ENCODE peak calls at places on chromosomes 3 and 15, in eight cellular contexts. One of them, this sample, is unnamed.

GRCh38 chr3:170220871-170221270 is 1.4 kb upstream of the PRKCI start:
- DNase-seq in fibroblast of the aortic adventitia: peak
- DNase-seq in right lobe of liver: no peak
- DNase-seq in uterus: no peak
- DNase-seq in H1: no peak
- DNase-seq in A549: no peak
- DNase-seq in fibroblast of lung: no peak
- DNase-seq in adrenal gland: no peak
- DNase-seq in this sample: peak

GRCh38 chr15:33154366-33155166 is 39.9 kb downstream of the FMN1 start:
- DNase-seq in fibroblast of the aortic adventitia: no peak
- DNase-seq in right lobe of liver: no peak
- DNase-seq in uterus: no peak
- DNase-seq in H1: no peak
- DNase-seq in A549: no peak
- DNase-seq in fibroblast of lung: peak
- DNase-seq in adrenal gland: peak
- DNase-seq in this sample: peak

GRCh38 chr3:181694805-181695660 is 16.7 kb upstream of the SOX2 start:
- DNase-seq in fibroblast of the aortic adventitia: peak
- DNase-seq in right lobe of liver: no peak
- DNase-seq in uterus: peak
- DNase-seq in H1: peak
- DNase-seq in A549: no peak
- DNase-seq in fibroblast of lung: no peak
- DNase-seq in adrenal gland: peak
- DNase-seq in this sample: peak

GRCh38 chr3:153980252-153980590 is 141.0 kb upstream of the ARHGEF26 start:
- DNase-seq in fibroblast of the aortic adventitia: no peak
- DNase-seq in right lobe of liver: no peak
- DNase-seq in uterus: no peak
- DNase-seq in H1: no peak
- DNase-seq in A549: peak
- DNase-seq in fibroblast of lung: no peak
- DNase-seq in adrenal gland: no peak
- DNase-seq in this sample: no peak

GRCh38 chr15:36407647-36408046 is 171.8 kb upstream of the CDIN1 start:
- DNase-seq in fibroblast of the aortic adventitia: peak
- DNase-seq in right lobe of liver: no peak
- DNase-seq in uterus: no peak
- DNase-seq in H1: no peak
- DNase-seq in A549: no peak
- DNase-seq in fibroblast of lung: peak
- DNase-seq in adrenal gland: no peak
- DNase-seq in this sample: peak

GRCh38 chr3:87766736-87767135 is 292.1 kb downstream of the CGGBP1 start:
- DNase-seq in fibroblast of the aortic adventitia: no peak
- DNase-seq in right lobe of liver: no peak
- DNase-seq in uterus: no peak
- DNase-seq in H1: no peak
- DNase-seq in A549: no peak
- DNase-seq in fibroblast of lung: no peak
- DNase-seq in adrenal gland: no peak
- DNase-seq in this sample: no peak

GRCh38 chr3:189334064-189334920 is 162.5 kb downstream of the TPRG1 start:
- DNase-seq in fibroblast of the aortic adventitia: peak
- DNase-seq in right lobe of liver: no peak
- DNase-seq in uterus: no peak
- DNase-seq in H1: no peak
- DNase-seq in A549: peak
- DNase-seq in fibroblast of lung: no peak
- DNase-seq in adrenal gland: no peak
- DNase-seq in this sample: no peak

GRCh38 chr3:16174976-16175901 is 759 bp downstream of the GALNT15 start:
- DNase-seq in fibroblast of the aortic adventitia: no peak
- DNase-seq in right lobe of liver: no peak
- DNase-seq in uterus: no peak
- DNase-seq in H1: no peak
- DNase-seq in A549: no peak
- DNase-seq in fibroblast of lung: no peak
- DNase-seq in adrenal gland: no peak
- DNase-seq in this sample: no peak

GRCh38 chr3:71102111-71103039 is 481.2 kb downstream of the FOXP1 start:
- DNase-seq in fibroblast of the aortic adventitia: peak
- DNase-seq in right lobe of liver: no peak
- DNase-seq in uterus: no peak
- DNase-seq in H1: no peak
- DNase-seq in A549: peak
- DNase-seq in fibroblast of lung: peak
- DNase-seq in adrenal gland: no peak
- DNase-seq in this sample: peak

GRCh38 chr15:83378921-83379561 is 68.1 kb upstream of the SH3GL3 start:
- DNase-seq in fibroblast of the aortic adventitia: no peak
- DNase-seq in right lobe of liver: peak
- DNase-seq in uterus: no peak
- DNase-seq in H1: peak
- DNase-seq in A549: no peak
- DNase-seq in fibroblast of lung: no peak
- DNase-seq in adrenal gland: no peak
- DNase-seq in this sample: no peak

GRCh38 chr15:58346361-58346760 is 85.4 kb upstream of the LIPC start:
- DNase-seq in fibroblast of the aortic adventitia: peak
- DNase-seq in right lobe of liver: no peak
- DNase-seq in uterus: no peak
- DNase-seq in H1: no peak
- DNase-seq in A549: peak
- DNase-seq in fibroblast of lung: no peak
- DNase-seq in adrenal gland: no peak
- DNase-seq in this sample: peak

GRCh38 chr3:159763466-159764210 is 225.0 kb upstream of the IL12A start:
- DNase-seq in fibroblast of the aortic adventitia: peak
- DNase-seq in right lobe of liver: peak
- DNase-seq in uterus: peak
- DNase-seq in H1: peak
- DNase-seq in A549: peak
- DNase-seq in fibroblast of lung: peak
- DNase-seq in adrenal gland: peak
- DNase-seq in this sample: peak

GRCh38 chr3:97882975-97883598 is 61.3 kb downstream of the CRYBG3 start:
- DNase-seq in fibroblast of the aortic adventitia: peak
- DNase-seq in right lobe of liver: no peak
- DNase-seq in uterus: no peak
- DNase-seq in H1: no peak
- DNase-seq in A549: peak
- DNase-seq in fibroblast of lung: peak
- DNase-seq in adrenal gland: no peak
- DNase-seq in this sample: peak

GRCh38 chr15:27427386-27427785 is 456.4 kb downstream of the GABRG3 start:
- DNase-seq in fibroblast of the aortic adventitia: no peak
- DNase-seq in right lobe of liver: no peak
- DNase-seq in uterus: no peak
- DNase-seq in H1: no peak
- DNase-seq in A549: no peak
- DNase-seq in fibroblast of lung: no peak
- DNase-seq in adrenal gland: no peak
- DNase-seq in this sample: no peak

GRCh38 chr3:183253961-183254815 is 1.1 kb downstream of the B3GNT5 start:
- DNase-seq in fibroblast of the aortic adventitia: no peak
- DNase-seq in right lobe of liver: no peak
- DNase-seq in uterus: peak
- DNase-seq in H1: peak
- DNase-seq in A549: peak
- DNase-seq in fibroblast of lung: no peak
- DNase-seq in adrenal gland: no peak
- DNase-seq in this sample: no peak
- TF ChIP-seq CTCF in fibroblast of the aortic adventitia: peak
- TF ChIP-seq CTCF in right lobe of liver: peak
- TF ChIP-seq CTCF in uterus: no peak
- TF ChIP-seq CTCF in H1: no peak
- TF ChIP-seq CTCF in A549: peak
- TF ChIP-seq CTCF in fibroblast of lung: no peak
- TF ChIP-seq CTCF in adrenal gland: no peak
- TF ChIP-seq CTCF in this sample: no peak

DNA sequence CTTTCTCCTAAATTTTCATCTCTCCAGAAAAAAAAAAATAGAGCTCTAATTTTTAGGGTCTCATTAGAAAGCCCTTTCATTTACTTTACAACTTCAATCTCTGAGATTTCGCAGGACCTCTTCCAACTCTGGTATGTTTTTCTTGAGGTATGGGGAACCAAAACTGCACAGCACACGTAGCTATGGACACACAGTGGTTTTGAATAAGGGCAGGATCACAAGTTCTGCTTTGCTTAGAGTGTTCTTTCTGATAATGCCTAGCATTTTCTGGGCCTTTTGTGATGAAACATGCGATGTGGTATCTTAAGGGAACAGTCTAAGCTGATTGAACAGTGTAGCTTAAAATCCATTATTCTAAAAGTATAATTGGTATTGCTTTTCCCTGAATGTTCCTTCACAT is 25.3 kb downstream of the ZNF592 start:
- DNase-seq in fibroblast of the aortic adventitia: no peak
- DNase-seq in right lobe of liver: no peak
- DNase-seq in uterus: no peak
- DNase-seq in H1: no peak
- DNase-seq in A549: no peak
- DNase-seq in fibroblast of lung: no peak
- DNase-seq in adrenal gland: no peak
- DNase-seq in this sample: no peak
- H3K4me3 ChIP-seq in fibroblast of the aortic adventitia: no peak
- H3K4me3 ChIP-seq in right lobe of liver: no peak
- H3K4me3 ChIP-seq in uterus: no peak
- H3K4me3 ChIP-seq in H1: no peak
- H3K4me3 ChIP-seq in A549: no peak
- H3K4me3 ChIP-seq in fibroblast of lung: no peak
- H3K4me3 ChIP-seq in adrenal gland: no peak
- H3K4me3 ChIP-seq in this sample: no peak

GRCh38 chr3:157501863-157502262 is 1.4 kb downstream of the VEPH1 start:
- DNase-seq in fibroblast of the aortic adventitia: no peak
- DNase-seq in right lobe of liver: no peak
- DNase-seq in uterus: no peak
- DNase-seq in H1: no peak
- DNase-seq in A549: no peak
- DNase-seq in fibroblast of lung: no peak
- DNase-seq in adrenal gland: no peak
- DNase-seq in this sample: no peak

GRCh38 chr3:157500232-157500631 is 3.0 kb downstream of the VEPH1 start:
- DNase-seq in fibroblast of the aortic adventitia: no peak
- DNase-seq in right lobe of liver: no peak
- DNase-seq in uterus: no peak
- DNase-seq in H1: no peak
- DNase-seq in A549: peak
- DNase-seq in fibroblast of lung: no peak
- DNase-seq in adrenal gland: no peak
- DNase-seq in this sample: no peak

GRCh38 chr3:157499342-157499963 is 3.8 kb downstream of the VEPH1 start:
- DNase-seq in fibroblast of the aortic adventitia: no peak
- DNase-seq in right lobe of liver: peak
- DNase-seq in uterus: no peak
- DNase-seq in H1: peak
- DNase-seq in A549: peak
- DNase-seq in fibroblast of lung: no peak
- DNase-seq in adrenal gland: peak
- DNase-seq in this sample: no peak

GRCh38 chr3:157495846-157496245 is 7.4 kb downstream of the VEPH1 start:
- DNase-seq in fibroblast of the aortic adventitia: no peak
- DNase-seq in right lobe of liver: no peak
- DNase-seq in uterus: no peak
- DNase-seq in H1: no peak
- DNase-seq in A549: no peak
- DNase-seq in fibroblast of lung: no peak
- DNase-seq in adrenal gland: no peak
- DNase-seq in this sample: no peak

DNA sequence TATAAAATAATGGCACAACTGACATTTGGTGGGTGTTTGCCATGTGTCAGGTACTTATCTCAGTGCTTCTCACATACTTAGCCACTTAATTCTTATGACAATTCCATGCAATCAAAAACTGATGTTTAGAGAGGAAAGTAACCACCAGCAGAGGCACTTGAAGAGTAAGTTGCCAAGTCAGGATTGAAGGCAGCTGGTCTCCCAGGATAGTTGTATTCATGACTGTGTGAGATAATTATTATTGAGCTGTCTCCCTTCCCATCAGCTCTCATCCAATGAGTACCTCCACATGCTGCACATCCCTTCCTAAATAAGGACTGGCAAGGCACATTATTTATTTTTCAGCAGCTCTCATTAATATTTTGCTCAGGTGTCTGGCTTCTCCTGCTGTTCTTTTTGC is 4.8 kb downstream of the VEPH1 start:
- DNase-seq in fibroblast of the aortic adventitia: no peak
- DNase-seq in right lobe of liver: no peak
- DNase-seq in uterus: no peak
- DNase-seq in H1: no peak
- DNase-seq in A549: no peak
- DNase-seq in fibroblast of lung: no peak
- DNase-seq in adrenal gland: no peak
- DNase-seq in this sample: no peak
- TF ChIP-seq CTCF in fibroblast of the aortic adventitia: no peak
- TF ChIP-seq CTCF in right lobe of liver: no peak
- TF ChIP-seq CTCF in uterus: no peak
- TF ChIP-seq CTCF in H1: no peak
- TF ChIP-seq CTCF in A549: no peak
- TF ChIP-seq CTCF in fibroblast of lung: no peak
- TF ChIP-seq CTCF in adrenal gland: no peak
- TF ChIP-seq CTCF in this sample: no peak

GRCh38 chr3:56800373-56801150 is 1.2 kb downstream of the ARHGEF3 start:
- DNase-seq in fibroblast of the aortic adventitia: no peak
- DNase-seq in right lobe of liver: no peak
- DNase-seq in uterus: no peak
- DNase-seq in H1: no peak
- DNase-seq in A549: no peak
- DNase-seq in fibroblast of lung: no peak
- DNase-seq in adrenal gland: peak
- DNase-seq in this sample: no peak

GRCh38 chr3:56801151-56801596 is 575 bp downstream of the ARHGEF3 start:
- DNase-seq in fibroblast of the aortic adventitia: no peak
- DNase-seq in right lobe of liver: no peak
- DNase-seq in uterus: no peak
- DNase-seq in H1: no peak
- DNase-seq in A549: no peak
- DNase-seq in fibroblast of lung: no peak
- DNase-seq in adrenal gland: peak
- DNase-seq in this sample: no peak

GRCh38 chr3:56802793-56803192 is 1.0 kb upstream of the ARHGEF3 start:
- DNase-seq in fibroblast of the aortic adventitia: no peak
- DNase-seq in right lobe of liver: no peak
- DNase-seq in uterus: no peak
- DNase-seq in H1: no peak
- DNase-seq in A549: no peak
- DNase-seq in fibroblast of lung: no peak
- DNase-seq in adrenal gland: no peak
- DNase-seq in this sample: no peak

GRCh38 chr3:56801597-56802410 is at the start of gene ARHGEF3:
- DNase-seq in fibroblast of the aortic adventitia: peak
- DNase-seq in right lobe of liver: peak
- DNase-seq in uterus: peak
- DNase-seq in H1: peak
- DNase-seq in A549: peak
- DNase-seq in fibroblast of lung: peak
- DNase-seq in adrenal gland: peak
- DNase-seq in this sample: peak

DNA sequence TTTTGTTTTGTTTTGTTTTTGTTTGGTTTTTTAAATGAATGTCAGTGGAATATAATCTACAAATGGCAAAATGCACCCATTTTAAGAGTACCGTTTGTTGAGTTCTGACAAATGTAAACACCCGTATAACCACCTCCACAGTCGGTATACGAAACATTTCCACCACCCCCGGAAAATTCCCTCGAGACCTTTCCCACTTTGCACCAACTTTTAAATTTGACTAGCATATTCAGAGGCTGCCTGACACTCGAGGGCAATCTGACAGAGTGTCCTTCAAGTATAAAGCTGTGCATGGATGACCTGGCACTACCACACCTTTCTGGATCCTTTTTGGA is 629 bp upstream of the ARHGEF3 start:
- DNase-seq in fibroblast of the aortic adventitia: no peak
- DNase-seq in right lobe of liver: no peak
- DNase-seq in uterus: no peak
- DNase-seq in H1: no peak
- DNase-seq in A549: no peak
- DNase-seq in fibroblast of lung: no peak
- DNase-seq in adrenal gland: no peak
- DNase-seq in this sample: no peak
- H3K4me3 ChIP-seq in fibroblast of the aortic adventitia: peak
- H3K4me3 ChIP-seq in right lobe of liver: no peak
- H3K4me3 ChIP-seq in uterus: peak
- H3K4me3 ChIP-seq in H1: peak
- H3K4me3 ChIP-seq in A549: peak
- H3K4me3 ChIP-seq in fibroblast of lung: peak
- H3K4me3 ChIP-seq in adrenal gland: peak
- H3K4me3 ChIP-seq in this sample: peak

This sample was measured in cardiac fibroblast.